ENCODE peak calls at places on chromosome 3, in nine cellular contexts. One of them, this sample, is unnamed.

GRCh38 chr3:4343258-4343657 is 40.1 kb downstream of the SETMAR start:
- DNase-seq in NCI-H2081: no peak
- DNase-seq in HCEC 1CT: peak; percentile 18
- DNase-seq in HTR-8/SVneo: no peak
- DNase-seq in myocyte: peak; percentile 93
- DNase-seq in HCT116: no peak
- DNase-seq in CD4-positive, alpha-beta T cell: no peak
- DNase-seq in brain pericyte: no peak
- DNase-seq in activated T-helper 1 cell treated with anti-CD3 and anti-CD28 coated beads, Interleukin-2, amount 50 U/mL, for 16 hours: no peak
- DNase-seq in this sample: no peak

GRCh38 chr3:13414040-13414729 is 5.9 kb downstream of the NUP210 start:
- DNase-seq in HTR-8/SVneo: no peak
- DNase-seq in HCT116: no peak
- DNase-seq in brain pericyte: no peak
- DNase-seq in CD4-positive, alpha-beta T cell: peak; percentile 62
- DNase-seq in myocyte: no peak
- DNase-seq in NCI-H2081: no peak
- DNase-seq in HCEC 1CT: no peak
- DNase-seq in activated T-helper 1 cell treated with anti-CD3 and anti-CD28 coated beads, Interleukin-2, amount 50 U/mL, for 16 hours: peak; percentile 44
- DNase-seq in this sample: peak; percentile 91

GRCh38 chr3:105367406-105368213 is 901 bp downstream of the ALCAM start:
- DNase-seq in HCEC 1CT: peak; percentile 69
- DNase-seq in brain pericyte: peak; percentile 46
- DNase-seq in HTR-8/SVneo: peak; percentile 32
- DNase-seq in NCI-H2081: peak; percentile 82
- DNase-seq in CD4-positive, alpha-beta T cell: peak; percentile 16
- DNase-seq in myocyte: peak; percentile 70
- DNase-seq in activated T-helper 1 cell treated with anti-CD3 and anti-CD28 coated beads, Interleukin-2, amount 50 U/mL, for 16 hours: peak; percentile 5
- DNase-seq in HCT116: no peak
- DNase-seq in this sample: peak; percentile 88

GRCh38 chr3:143716731-143717130 is 131.5 kb downstream of the SLC9A9 start:
- DNase-seq in HCEC 1CT: no peak
- DNase-seq in CD4-positive, alpha-beta T cell: no peak
- DNase-seq in HTR-8/SVneo: no peak
- DNase-seq in brain pericyte: no peak
- DNase-seq in NCI-H2081: no peak
- DNase-seq in HCT116: no peak
- DNase-seq in myocyte: peak; percentile 36
- DNase-seq in activated T-helper 1 cell treated with anti-CD3 and anti-CD28 coated beads, Interleukin-2, amount 50 U/mL, for 16 hours: no peak
- DNase-seq in this sample: no peak

GRCh38 chr3:16618721-16619120 is 13.5 kb upstream of the DAZL start:
- DNase-seq in brain pericyte: no peak
- DNase-seq in CD4-positive, alpha-beta T cell: no peak
- DNase-seq in myocyte: no peak
- DNase-seq in HCEC 1CT: peak; percentile 41
- DNase-seq in HTR-8/SVneo: no peak
- DNase-seq in NCI-H2081: no peak
- DNase-seq in activated T-helper 1 cell treated with anti-CD3 and anti-CD28 coated beads, Interleukin-2, amount 50 U/mL, for 16 hours: no peak
- DNase-seq in HCT116: no peak
- DNase-seq in this sample: no peak

GRCh38 chr3:15979490-15979889 is 181.7 kb upstream of the ANKRD28 start:
- DNase-seq in NCI-H2081: peak; percentile 1
- DNase-seq in brain pericyte: no peak
- DNase-seq in HCT116: no peak
- DNase-seq in HTR-8/SVneo: no peak
- DNase-seq in activated T-helper 1 cell treated with anti-CD3 and anti-CD28 coated beads, Interleukin-2, amount 50 U/mL, for 16 hours: no peak
- DNase-seq in HCEC 1CT: no peak
- DNase-seq in CD4-positive, alpha-beta T cell: no peak
- DNase-seq in myocyte: no peak
- DNase-seq in this sample: no peak

GRCh38 chr3:66633564-66633963 is 132.7 kb upstream of the LRIG1 start:
- DNase-seq in brain pericyte: no peak
- DNase-seq in HTR-8/SVneo: no peak
- DNase-seq in NCI-H2081: no peak
- DNase-seq in HCEC 1CT: no peak
- DNase-seq in activated T-helper 1 cell treated with anti-CD3 and anti-CD28 coated beads, Interleukin-2, amount 50 U/mL, for 16 hours: no peak
- DNase-seq in HCT116: no peak
- DNase-seq in myocyte: no peak
- DNase-seq in CD4-positive, alpha-beta T cell: no peak
- DNase-seq in this sample: no peak

GRCh38 chr3:190579514-190580137 is 65.7 kb downstream of the IL1RAP start:
- DNase-seq in CD4-positive, alpha-beta T cell: no peak
- DNase-seq in HCT116: no peak
- DNase-seq in NCI-H2081: no peak
- DNase-seq in myocyte: peak; percentile 17
- DNase-seq in brain pericyte: no peak
- DNase-seq in HTR-8/SVneo: no peak
- DNase-seq in activated T-helper 1 cell treated with anti-CD3 and anti-CD28 coated beads, Interleukin-2, amount 50 U/mL, for 16 hours: no peak
- DNase-seq in HCEC 1CT: peak; percentile 19
- DNase-seq in this sample: no peak

GRCh38 chr3:24460974-24461373 is 33.7 kb downstream of the THRB start:
- DNase-seq in HCT116: no peak
- DNase-seq in brain pericyte: no peak
- DNase-seq in HTR-8/SVneo: no peak
- DNase-seq in myocyte: no peak
- DNase-seq in CD4-positive, alpha-beta T cell: no peak
- DNase-seq in HCEC 1CT: peak; percentile 60
- DNase-seq in NCI-H2081: no peak
- DNase-seq in activated T-helper 1 cell treated with anti-CD3 and anti-CD28 coated beads, Interleukin-2, amount 50 U/mL, for 16 hours: no peak
- DNase-seq in this sample: no peak

GRCh38 chr3:132417695-132418520 is 606 bp downstream of the DNAJC13 start:
- DNase-seq in myocyte: peak; percentile 60
- DNase-seq in HCT116: no peak
- DNase-seq in CD4-positive, alpha-beta T cell: peak; percentile 20
- DNase-seq in HCEC 1CT: peak; percentile 81
- DNase-seq in NCI-H2081: peak; percentile 76
- DNase-seq in activated T-helper 1 cell treated with anti-CD3 and anti-CD28 coated beads, Interleukin-2, amount 50 U/mL, for 16 hours: no peak
- DNase-seq in HTR-8/SVneo: peak; percentile 34
- DNase-seq in brain pericyte: peak; percentile 38
- DNase-seq in this sample: peak; percentile 74

GRCh38 chr3:129343643-129344360 is 65.1 kb downstream of the HMCES start:
- DNase-seq in NCI-H2081: no peak
- DNase-seq in brain pericyte: no peak
- DNase-seq in HCT116: peak; percentile 21
- DNase-seq in CD4-positive, alpha-beta T cell: peak; percentile 10
- DNase-seq in HCEC 1CT: peak; percentile 9
- DNase-seq in HTR-8/SVneo: no peak
- DNase-seq in myocyte: peak; percentile 13
- DNase-seq in activated T-helper 1 cell treated with anti-CD3 and anti-CD28 coated beads, Interleukin-2, amount 50 U/mL, for 16 hours: no peak
- DNase-seq in this sample: peak; percentile 64

This sample was measured in Peyer's patch.